ENCODE peak calls at places on chromosomes 13 and 19, in nine cellular contexts. D, J, O, Y, Q, X, R, E and T are unnamed samples.

GRCh38 chr19:49554701-49555181 is 25.6 kb downstream of the NOSIP start:
- DNase-seq in Y (peak; percentile 94), D (no peak), J (no peak), O (no peak), X (no peak), Q (no peak), E (no peak), R (no peak), T (no peak)

GRCh38 chr19:2503521-2504109 is 27.7 kb downstream of the GADD45B start:
- DNase-seq in O (no peak), J (peak; percentile 78), Q (no peak), E (no peak), Y (no peak), D (peak; percentile 76), R (no peak), X (no peak), T (no peak)

GRCh38 chr19:49680473-49681351 is 3.6 kb downstream of the PRMT1 start:
- DNase-seq in R (peak; percentile 71), O (peak; percentile 42), Q (peak; percentile 88), E (peak; percentile 92), Y (peak; percentile 89), D (peak; percentile 88), X (peak; percentile 82), J (peak; percentile 80), T (peak; percentile 78)

GRCh38 chr13:113125506-113126264 is 3.1 kb downstream of the F10 start:
- DNase-seq in Y (no peak), R (no peak), Q (peak; percentile 4), O (no peak), D (no peak), E (peak; percentile 14), X (no peak), J (no peak), T (no peak)

GRCh38 chr13:73740681-73741080 is 393.5 kb downstream of the KLF12 start:
- DNase-seq in E (no peak), R (no peak), D (peak; percentile 21), O (no peak), X (no peak), J (peak; percentile 68), Y (no peak), Q (no peak), T (no peak)

GRCh38 chr13:39840201-39840600 is 184.7 kb downstream of the COG6 start:
- DNase-seq in Q (no peak), D (peak; percentile 69), E (no peak), J (no peak), O (no peak), R (no peak), X (no peak), Y (no peak), T (no peak)

GRCh38 chr13:27961227-27962085 is 7.7 kb downstream of the CDX2 start:
- DNase-seq in Y (no peak), E (no peak), J (no peak), O (no peak), R (no peak), X (no peak), Q (no peak), D (no peak), T (no peak)

GRCh38 chr19:50705422-50706019 is 14.1 kb downstream of the SHANK1 start:
- DNase-seq in O (no peak), D (peak; percentile 24), Q (no peak), Y (peak; percentile 62), R (peak; percentile 30), E (no peak), J (peak; percentile 66), X (no peak), T (no peak)

GRCh38 chr13:94192576-94192975 is 286.9 kb downstream of the DCT start:
- DNase-seq in X (no peak), D (peak; percentile 16), Q (no peak), R (no peak), E (no peak), J (peak; percentile 29), Y (no peak), O (no peak), T (no peak)

DNA sequence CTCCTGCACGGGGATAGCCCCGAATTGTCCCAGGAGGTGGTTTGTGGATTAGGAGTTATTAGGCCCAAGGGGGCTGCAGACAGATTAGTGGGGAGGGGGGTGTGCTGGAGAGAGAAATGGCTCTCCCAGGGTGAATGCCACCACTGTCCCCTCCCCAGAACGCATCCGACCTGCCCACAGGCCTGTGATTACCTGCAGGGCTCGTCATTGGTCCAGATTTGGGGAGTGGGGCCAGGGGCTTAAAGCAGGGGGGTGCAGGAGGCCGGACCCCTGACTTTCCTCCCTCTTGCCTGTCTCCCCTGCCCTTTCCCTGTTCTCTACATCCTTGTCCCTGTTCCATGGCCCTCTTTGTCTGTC is 1.2 kb downstream of the NRTN start:
- DNase-seq in J (no peak), X (no peak), Q (no peak), E (no peak), R (no peak), Y (no peak), D (no peak), O (no peak), T (no peak)
- TF ChIP-seq CTCF in J (no peak), X (no peak), Q (no peak), E (peak; percentile 6), R (no peak), Y (no peak), D (no peak), O (no peak), T (no peak)

DNA sequence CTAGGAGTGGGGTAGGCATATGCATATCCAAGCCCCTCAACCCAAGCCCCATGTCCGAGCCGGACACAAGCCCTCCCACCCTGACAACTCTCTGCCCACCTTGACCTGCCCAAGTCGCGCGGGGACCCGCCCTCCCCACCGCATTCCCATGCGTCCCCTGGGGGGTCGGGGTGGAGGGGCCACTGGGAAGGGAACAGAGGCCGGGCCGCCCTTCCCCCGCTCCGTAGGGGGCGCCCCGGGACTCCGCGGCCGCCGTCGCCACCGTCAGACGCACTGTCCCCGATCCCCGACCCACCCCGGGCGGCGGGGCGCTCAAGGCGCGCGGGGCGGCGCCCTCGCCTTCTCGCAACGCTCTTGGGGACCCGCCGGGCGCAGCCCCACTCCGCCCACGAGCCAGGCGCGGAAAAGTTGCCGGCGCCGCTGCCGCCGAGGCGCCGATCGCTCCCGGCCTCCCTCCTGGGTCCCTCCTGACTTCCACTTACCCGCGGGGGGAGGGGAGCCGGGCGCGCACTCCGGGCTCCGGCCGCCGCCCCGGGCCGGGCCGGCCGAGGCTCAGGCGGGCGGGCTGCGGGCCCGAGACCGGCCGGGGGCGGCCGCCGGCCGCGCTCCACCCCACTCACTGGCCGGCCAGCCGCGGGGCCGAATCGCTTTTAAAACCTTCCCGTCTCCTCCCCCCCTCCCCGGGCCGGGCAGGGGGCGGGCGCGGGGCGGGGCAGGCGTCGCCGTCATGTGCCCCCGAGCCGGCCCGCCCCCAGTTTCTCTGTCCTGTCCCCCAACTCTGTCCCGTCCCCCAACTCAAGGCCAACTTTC is 34.4 kb upstream of the NANOS3 start:
- DNase-seq in O (peak; percentile 55), D (peak; percentile 80), Y (peak; percentile 70), E (no peak), R (no peak), Q (peak; percentile 86), J (peak; percentile 67), X (peak; percentile 90), T (no peak)
- TF ChIP-seq CTCF in O (no peak), D (no peak), Y (no peak), E (no peak), R (no peak), Q (no peak), J (no peak), X (no peak), T (no peak)

DNA sequence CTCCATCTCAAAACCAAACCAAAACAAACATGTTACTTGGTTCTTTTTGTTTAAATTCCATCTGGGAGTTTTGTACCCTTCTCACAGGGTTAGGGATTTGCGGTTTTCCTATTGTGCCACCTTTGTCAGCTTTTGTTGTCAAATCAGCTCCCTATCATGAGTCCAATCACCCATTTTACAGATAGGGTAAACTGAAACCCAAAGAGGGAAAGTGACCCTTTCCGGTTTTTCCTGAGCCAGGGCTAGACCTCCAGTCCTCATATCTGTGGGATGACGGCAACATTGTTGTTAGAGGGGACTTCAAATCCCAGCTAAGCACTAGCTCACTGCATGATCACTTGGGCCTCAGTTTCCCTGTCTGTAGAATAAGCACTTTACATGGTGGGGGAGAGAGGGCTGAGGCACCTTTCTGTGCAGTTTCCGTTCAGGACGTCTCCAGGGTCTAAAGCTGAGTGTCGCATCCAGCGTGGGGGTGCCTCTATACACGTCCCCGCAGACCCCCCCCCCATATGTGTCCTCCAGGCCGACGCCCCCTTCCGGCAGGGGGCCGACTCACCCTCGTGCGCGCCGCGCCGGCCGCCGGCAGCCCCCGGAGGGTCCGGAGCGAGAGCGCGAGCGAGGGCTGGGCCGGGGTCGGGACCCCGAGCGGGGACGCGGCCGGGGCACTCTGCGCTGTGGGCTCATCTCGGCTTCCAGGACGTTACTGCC is 3.9 kb downstream of the CCDC194 start:
- DNase-seq in E (no peak), O (no peak), Q (no peak), D (no peak), J (no peak), X (no peak), Y (no peak), R (no peak), T (no peak)
- TF ChIP-seq CTCF in E (peak; percentile 12), O (peak; percentile 11), Q (no peak), D (peak; percentile 14), J (no peak), X (no peak), Y (no peak), R (no peak), T (no peak)

GRCh38 chr19:35140207-35140897 is 1.7 kb downstream of the FXYD1 start:
- DNase-seq in Q (peak; percentile 57), O (no peak), E (no peak), J (no peak), D (no peak), R (no peak), Y (no peak), X (no peak), T (no peak)

GRCh38 chr19:35141627-35142401 is 1.2 kb upstream of the FXYD7 start:
- DNase-seq in X (no peak), O (no peak), Q (no peak), J (no peak), R (no peak), E (no peak), Y (no peak), D (no peak), T (no peak)

GRCh38 chr19:35139618-35139943 is 957 bp downstream of the FXYD1 start:
- DNase-seq in R (no peak), Q (no peak), E (no peak), Y (no peak), D (no peak), X (no peak), J (no peak), O (no peak), T (no peak)

GRCh38 chr19:35142531-35143230 is 374 bp upstream of the FXYD7 start:
- DNase-seq in Q (no peak), E (no peak), Y (peak; percentile 43), X (no peak), J (no peak), R (no peak), D (no peak), O (no peak), T (no peak)

DNA sequence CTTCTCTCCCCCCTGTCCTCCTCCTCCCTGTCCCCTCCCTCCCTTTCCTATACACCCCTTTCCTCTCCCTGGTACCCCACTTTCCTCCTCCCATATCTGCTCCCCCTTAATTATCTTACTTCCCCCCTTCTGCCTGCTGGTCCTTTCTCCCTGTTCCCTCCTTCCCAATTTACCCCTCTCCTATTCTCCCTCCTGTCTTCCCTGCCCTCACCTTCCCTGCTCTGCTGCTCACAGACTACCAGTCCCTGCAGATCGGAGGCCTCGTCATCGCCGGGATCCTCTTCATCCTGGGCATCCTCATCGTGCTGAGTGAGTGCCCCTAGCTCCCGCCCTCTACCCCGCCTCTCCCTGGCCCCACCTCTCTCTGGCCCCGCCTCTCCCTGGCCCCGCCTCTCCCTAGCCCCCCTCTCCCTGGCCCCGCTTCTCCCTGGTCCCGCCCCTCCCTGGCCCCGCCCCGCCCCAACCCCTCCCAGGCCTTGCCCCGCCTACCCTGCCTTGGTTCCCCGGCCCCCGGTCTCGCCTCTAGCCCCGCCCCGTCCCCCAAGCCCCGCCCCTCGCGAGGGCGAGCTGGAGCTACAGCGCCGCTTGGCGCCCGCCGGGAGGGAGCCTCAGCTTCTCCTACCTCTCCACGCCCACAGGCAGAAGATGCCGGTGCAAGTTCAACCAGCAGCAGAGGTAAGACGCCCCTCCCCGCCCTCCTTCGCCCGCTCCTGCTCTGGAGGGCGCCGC is 2.0 kb upstream of the FXYD7 start:
- DNase-seq in J (peak; percentile 79), D (peak; percentile 85), E (peak; percentile 85), R (peak; percentile 78), X (peak; percentile 93), Q (peak; percentile 94), O (peak; percentile 77), Y (peak; percentile 79), T (peak; percentile 89)
- TF ChIP-seq CTCF in J (peak; percentile 64), D (peak; percentile 59), E (no peak), R (peak; percentile 45), X (no peak), Q (peak; percentile 76), O (peak; percentile 45), Y (peak; percentile 5), T (no peak)